ENCODE peak calls at places on chromosome 5, in four cellular contexts. O is PC-3, T is germinal center, P is AG10803. V is an unnamed sample.

GRCh38 chr5:2201011-2201410 is 318.3 kb upstream of the IRX4 start:
- DNase-seq in O (no peak), P (no peak), T (no peak), V (no peak)

GRCh38 chr5:176535655-176536131 is 1.5 kb downstream of the RNF44 start:
- DNase-seq in T (no peak), O (peak), P (no peak), V (no peak)

GRCh38 chr5:142192799-142193428 is 84.3 kb downstream of the NDFIP1 start:
- DNase-seq in P (no peak), O (no peak), T (no peak), V (no peak)

GRCh38 chr5:119070578-119070827 is 384 bp upstream of the DMXL1 start:
- DNase-seq in T (no peak), O (no peak), P (no peak), V (no peak)

GRCh38 chr5:72611111-72611724 is 104.0 kb upstream of the ZNF366 start:
- DNase-seq in P (peak), T (peak), O (peak), V (peak)

GRCh38 chr5:158127536-158127935 is 268.6 kb upstream of the CLINT1 start:
- DNase-seq in P (no peak), T (no peak), O (no peak), V (no peak)

GRCh38 chr5:155616779-155617392 is 603.3 kb downstream of the KIF4B start:
- DNase-seq in P (peak), T (peak), O (no peak), V (no peak)

GRCh38 chr5:66881475-66882161 is 285.4 kb downstream of the MAST4 start:
- DNase-seq in P (no peak), T (no peak), O (peak), V (no peak)

GRCh38 chr5:129118405-129118804 is 23.9 kb downstream of the ISOC1 start:
- DNase-seq in O (no peak), P (no peak), T (no peak), V (no peak)

GRCh38 chr5:146446861-146447733 is at the start of gene TCERG1:
- DNase-seq in O (peak), P (peak), T (peak), V (peak)

GRCh38 chr5:124513216-124513615 is 233.2 kb downstream of the ZNF608 start:
- DNase-seq in P (no peak), T (no peak), O (no peak), V (no peak)

GRCh38 chr5:146647656-146648199 is 131.7 kb upstream of the GPR151 start:
- DNase-seq in P (no peak), T (no peak), O (no peak), V (no peak)

GRCh38 chr5:59124983-59125960 is 542.4 kb downstream of the RAB3C start:
- DNase-seq in T (no peak), P (peak), O (no peak), V (peak)

GRCh38 chr5:103362211-103362610 is 103.6 kb downstream of the MACIR start:
- DNase-seq in P (peak), T (no peak), O (peak), V (peak)

GRCh38 chr5:112479418-112479817 is 60.3 kb upstream of the EPB41L4A start:
- DNase-seq in T (no peak), P (peak), O (peak), V (peak)

GRCh38 chr5:52604151-52604550 is 183.6 kb upstream of the ITGA1 start:
- DNase-seq in O (peak), P (no peak), T (no peak), V (no peak)

GRCh38 chr5:90421136-90421535 is 11.6 kb upstream of the CETN3 start:
- DNase-seq in T (no peak), P (peak), O (peak), V (no peak)

GRCh38 chr5:151812757-151813309 is 41.1 kb downstream of the G3BP1 start:
- DNase-seq in P (peak), T (no peak), O (peak), V (peak)

GRCh38 chr5:64900618-64901017 is 131.9 kb downstream of the CWC27 start:
- DNase-seq in T (no peak), O (peak), P (no peak), V (no peak)

GRCh38 chr5:123156577-123157296 is 67.7 kb downstream of the PRDM6 start:
- DNase-seq in O (no peak), P (peak), T (no peak), V (peak)

GRCh38 chr5:131252824-131253171 is 11.1 kb upstream of the CDC42SE2 start:
- DNase-seq in P (no peak), O (no peak), T (peak), V (no peak)

GRCh38 chr5:15321771-15322170 is 178.2 kb upstream of the FBXL7 start:
- DNase-seq in O (no peak), T (no peak), P (no peak), V (no peak)

GRCh38 chr5:68315679-68316271 is 100.2 kb downstream of the PIK3R1 start:
- DNase-seq in O (no peak), P (no peak), T (peak), V (no peak)

GRCh38 chr5:54249210-54250028 is 61.0 kb downstream of the ARL15 start:
- DNase-seq in T (no peak), O (peak), P (peak), V (no peak)

GRCh38 chr5:134533115-134533815 is 7.8 kb downstream of the JADE2 start:
- DNase-seq in T (no peak), O (no peak), P (peak), V (no peak)